ENCODE peak calls at places on chromosomes 5 and 9, in nine cellular contexts. H is GM10248, F is omental fat pad, B is kidney tubule cell, Z is ureter, P is lung, Q is lower lobe of right lung, W is GM03348, V is KBM-7. N is an unnamed sample.

GRCh38 chr9:14563902-14564578 is 129.2 kb downstream of the ZDHHC21 start:
- DNase-seq in H (no peak), W (no peak), B (no peak), V (no peak), Q (no peak), P (no peak), Z (no peak), F (no peak), N (no peak)

GRCh38 chr5:162485666-162486292 is 418.2 kb downstream of the GABRG2 start:
- DNase-seq in Z (no peak), Q (no peak), F (no peak), B (no peak), P (no peak), W (no peak), H (no peak), V (no peak), N (no peak)

GRCh38 chr5:173281910-173282309 is 46.3 kb downstream of the STC2 start:
- DNase-seq in P (no peak), F (no peak), Q (no peak), V (peak; percentile 39), Z (no peak), H (no peak), B (no peak), W (peak; percentile 36), N (peak; percentile 31)

GRCh38 chr5:22908129-22908528 is 55.0 kb upstream of the CDH12 start:
- DNase-seq in V (no peak), B (no peak), H (no peak), Z (no peak), P (no peak), W (no peak), F (no peak), Q (no peak), N (no peak)

GRCh38 chr5:42514759-42515158 is 91.5 kb downstream of the GHR start:
- DNase-seq in B (peak; percentile 15), H (no peak), F (no peak), W (no peak), Z (no peak), P (no peak), V (no peak), Q (no peak), N (no peak)

GRCh38 chr5:135133698-135134515 is 99.9 kb upstream of the PITX1 start:
- DNase-seq in W (no peak), P (no peak), Q (no peak), V (peak; percentile 86), B (peak; percentile 28), H (no peak), F (no peak), Z (no peak), N (no peak)

GRCh38 chr9:20568406-20568805 is 53.9 kb downstream of the MLLT3 start:
- DNase-seq in Z (no peak), Q (no peak), V (no peak), P (no peak), W (no peak), B (no peak), F (no peak), H (no peak), N (no peak)

GRCh38 chr5:120454094-120454798 is 9.9 kb upstream of the PRR16 start:
- DNase-seq in F (no peak), H (no peak), P (no peak), V (no peak), W (peak; percentile 75), Q (no peak), B (peak; percentile 69), Z (no peak), N (no peak)

GRCh38 chr5:57779383-57780223 is 297.0 kb upstream of the ACTBL2 start:
- DNase-seq in W (peak; percentile 60), Z (peak; percentile 55), F (no peak), P (peak; percentile 32), Q (no peak), B (peak; percentile 87), H (no peak), V (peak; percentile 56), N (peak; percentile 84)

GRCh38 chr9:34592895-34593601 is 3.5 kb upstream of the CNTFR start:
- DNase-seq in Q (peak; percentile 73), B (no peak), H (no peak), V (no peak), Z (peak; percentile 82), F (no peak), W (no peak), P (peak; percentile 52), N (no peak)

GRCh38 chr5:131164161-131164930 is 710 bp downstream of the HINT1 start:
- DNase-seq in Q (peak; percentile 80), W (peak; percentile 83), F (peak; percentile 28), Z (peak; percentile 73), V (peak; percentile 76), B (peak; percentile 78), P (peak; percentile 69), H (peak; percentile 74), N (peak; percentile 38)

GRCh38 chr5:100615362-100615761 is 80.2 kb downstream of the FAM174A start:
- DNase-seq in V (no peak), W (no peak), H (no peak), P (no peak), Z (no peak), Q (no peak), B (no peak), F (no peak), N (no peak)

GRCh38 chr5:80246995-80247729 is 8.7 kb downstream of the SERINC5 start:
- DNase-seq in Z (peak; percentile 76), W (peak; percentile 85), F (peak; percentile 36), V (peak; percentile 74), P (peak; percentile 69), B (peak; percentile 96), Q (peak; percentile 55), H (peak; percentile 61), N (peak; percentile 37)

GRCh38 chr5:73096239-73096575 is 24.2 kb upstream of the TMEM171 start:
- DNase-seq in P (no peak), H (no peak), V (no peak), W (no peak), Z (no peak), B (peak; percentile 73), F (no peak), Q (no peak), N (no peak)

GRCh38 chr5:137264573-137264972 is 234.6 kb downstream of the SPOCK1 start:
- DNase-seq in P (no peak), Q (no peak), W (peak; percentile 81), Z (no peak), B (peak; percentile 46), F (no peak), V (no peak), H (no peak), N (no peak)

GRCh38 chr5:156942064-156942463 is 21.0 kb downstream of the TIMD4 start:
- DNase-seq in B (peak; percentile 24), Z (no peak), Q (no peak), P (no peak), H (peak; percentile 60), W (no peak), V (no peak), F (no peak), N (no peak)

GRCh38 chr9:561430-561829 is 280.1 kb upstream of the DMRT1 start:
- DNase-seq in Q (no peak), V (no peak), B (peak; percentile 17), F (no peak), Z (no peak), H (no peak), W (no peak), P (no peak), N (no peak)

GRCh38 chr5:112253478-112254250 is 165.4 kb downstream of the EPB41L4A start:
- DNase-seq in W (peak; percentile 4), P (no peak), V (no peak), H (no peak), Z (no peak), Q (no peak), B (no peak), F (peak; percentile 24), N (no peak)

GRCh38 chr9:135802876-135803419 is 101.0 kb downstream of the KCNT1 start:
- DNase-seq in Z (no peak), F (no peak), V (no peak), B (no peak), W (no peak), H (no peak), Q (no peak), P (no peak), N (no peak)

GRCh38 chr9:27714388-27714787 is 141.1 kb upstream of the C9orf72 start:
- DNase-seq in P (no peak), V (no peak), W (no peak), Q (no peak), Z (no peak), F (no peak), B (no peak), H (no peak), N (no peak)

GRCh38 chr5:50921366-50922133 is 255.1 kb downstream of the PARP8 start:
- DNase-seq in V (no peak), H (no peak), P (no peak), Q (no peak), W (no peak), Z (no peak), F (no peak), B (no peak), N (no peak)

GRCh38 chr9:2126331-2126789 is 111.2 kb downstream of the SMARCA2 start:
- DNase-seq in V (no peak), Q (no peak), B (no peak), W (peak; percentile 38), Z (peak; percentile 60), P (no peak), F (no peak), H (no peak), N (no peak)

GRCh38 chr5:149857499-149857898 is 87.1 kb downstream of the PDE6A start:
- DNase-seq in F (peak; percentile 46), H (no peak), Z (peak; percentile 90), W (no peak), P (peak; percentile 66), Q (peak; percentile 74), V (peak; percentile 60), B (peak; percentile 93), N (no peak)

GRCh38 chr9:134177624-134178393 is 13.4 kb upstream of the RNU6ATAC start:
- DNase-seq in B (no peak), Z (no peak), Q (peak; percentile 36), H (no peak), V (no peak), F (no peak), P (no peak), W (no peak), N (no peak)

GRCh38 chr9:27125030-27125429 is 16.0 kb downstream of the TEK start:
- DNase-seq in Z (peak; percentile 52), B (peak; percentile 96), Q (no peak), V (no peak), P (peak; percentile 49), F (no peak), H (no peak), W (peak; percentile 86), N (no peak)

GRCh38 chr5:147530801-147531389 is 21.0 kb upstream of the DPYSL3 start:
- DNase-seq in V (no peak), P (no peak), H (no peak), W (peak; percentile 73), B (peak; percentile 75), F (no peak), Z (no peak), Q (no peak), N (no peak)

GRCh38 chr9:86792136-86792535 is 155.2 kb downstream of the GAS1 start:
- DNase-seq in Z (no peak), W (no peak), Q (no peak), F (no peak), P (no peak), B (peak; percentile 87), H (no peak), V (no peak), N (no peak)

GRCh38 chr5:105963856-105964255 is 1706.9 kb downstream of the EFNA5 start:
- DNase-seq in F (no peak), P (no peak), Q (no peak), W (no peak), H (no peak), B (no peak), V (no peak), Z (no peak), N (no peak)

GRCh38 chr9:136808075-136808780 is 480 bp downstream of the RABL6 start:
- DNase-seq in Q (peak; percentile 62), F (no peak), H (no peak), Z (no peak), P (no peak), V (no peak), B (peak; percentile 47), W (peak; percentile 51), N (no peak)

GRCh38 chr9:106307670-106308069 is 555.3 kb upstream of the ZNF462 start:
- DNase-seq in V (peak; percentile 37), H (no peak), P (no peak), Q (no peak), W (no peak), B (peak; percentile 30), F (no peak), Z (no peak), N (no peak)

GRCh38 chr9:35618854-35619799 is 914 bp upstream of the CD72 start:
- DNase-seq in P (no peak), B (no peak), V (peak; percentile 93), F (no peak), H (peak; percentile 60), W (no peak), Q (no peak), Z (no peak), N (no peak)